ENCODE peak calls at places on chromosomes 3 and 15, in five cellular contexts. One of them, this sample, is unnamed.

GRCh38 chr3:8702560-8702959 is 31.0 kb upstream of the CAV3 start:
- DNase-seq in mucosa of descending colon: no peak
- DNase-seq in body of pancreas: no peak
- DNase-seq in hepatocyte: no peak
- DNase-seq in gastrocnemius medialis: no peak
- DNase-seq in this sample: no peak

GRCh38 chr3:87549208-87549607 is 272.8 kb upstream of the POU1F1 start:
- DNase-seq in gastrocnemius medialis: no peak
- DNase-seq in hepatocyte: no peak
- DNase-seq in mucosa of descending colon: no peak
- DNase-seq in body of pancreas: no peak
- DNase-seq in this sample: no peak

GRCh38 chr15:39558421-39558820 is 22.5 kb upstream of the THBS1 start:
- DNase-seq in mucosa of descending colon: no peak
- DNase-seq in hepatocyte: no peak
- DNase-seq in gastrocnemius medialis: peak; percentile 35
- DNase-seq in body of pancreas: no peak
- DNase-seq in this sample: no peak

GRCh38 chr15:85742186-85742751 is 52.5 kb downstream of the KLHL25 start:
- DNase-seq in hepatocyte: no peak
- DNase-seq in gastrocnemius medialis: no peak
- DNase-seq in mucosa of descending colon: no peak
- DNase-seq in body of pancreas: no peak
- DNase-seq in this sample: no peak

GRCh38 chr15:55744026-55744655 is 1.2 kb upstream of the PRTG start:
- DNase-seq in gastrocnemius medialis: no peak
- DNase-seq in hepatocyte: no peak
- DNase-seq in mucosa of descending colon: no peak
- DNase-seq in body of pancreas: no peak
- DNase-seq in this sample: no peak

GRCh38 chr3:15812183-15812582 is 14.4 kb upstream of the ANKRD28 start:
- DNase-seq in body of pancreas: no peak
- DNase-seq in gastrocnemius medialis: no peak
- DNase-seq in hepatocyte: peak; percentile 19
- DNase-seq in mucosa of descending colon: no peak
- DNase-seq in this sample: no peak

GRCh38 chr3:183438749-183439148 is 10.3 kb upstream of the MCF2L2 start:
- DNase-seq in body of pancreas: peak; percentile 45
- DNase-seq in hepatocyte: no peak
- DNase-seq in gastrocnemius medialis: no peak
- DNase-seq in mucosa of descending colon: peak; percentile 51
- DNase-seq in this sample: no peak

GRCh38 chr15:61195116-61196002 is 33.7 kb downstream of the RORA start:
- DNase-seq in mucosa of descending colon: no peak
- DNase-seq in hepatocyte: peak; percentile 60
- DNase-seq in body of pancreas: no peak
- DNase-seq in gastrocnemius medialis: no peak
- DNase-seq in this sample: no peak

GRCh38 chr3:19885468-19885867 is 48.5 kb downstream of the EFHB start:
- DNase-seq in mucosa of descending colon: no peak
- DNase-seq in gastrocnemius medialis: no peak
- DNase-seq in hepatocyte: peak; percentile 58
- DNase-seq in body of pancreas: no peak
- DNase-seq in this sample: no peak

GRCh38 chr3:69094467-69095205 is 9.9 kb downstream of the ARL6IP5 start:
- DNase-seq in gastrocnemius medialis: no peak
- DNase-seq in mucosa of descending colon: no peak
- DNase-seq in body of pancreas: no peak
- DNase-seq in hepatocyte: no peak
- DNase-seq in this sample: no peak

GRCh38 chr3:52004158-52004787 is 8.6 kb upstream of the RPL29 start:
- DNase-seq in mucosa of descending colon: no peak
- DNase-seq in hepatocyte: peak; percentile 84
- DNase-seq in body of pancreas: no peak
- DNase-seq in gastrocnemius medialis: peak; percentile 58
- DNase-seq in this sample: no peak

GRCh38 chr3:173429527-173429926 is 32.0 kb downstream of the NLGN1 start:
- DNase-seq in body of pancreas: no peak
- DNase-seq in hepatocyte: no peak
- DNase-seq in mucosa of descending colon: no peak
- DNase-seq in gastrocnemius medialis: no peak
- DNase-seq in this sample: no peak

GRCh38 chr3:107810195-107811071 is 280.4 kb downstream of the CD47 start:
- DNase-seq in mucosa of descending colon: no peak
- DNase-seq in body of pancreas: no peak
- DNase-seq in hepatocyte: peak; percentile 28
- DNase-seq in gastrocnemius medialis: no peak
- DNase-seq in this sample: no peak

GRCh38 chr3:41751597-41751996 is 210.3 kb downstream of the ULK4 start:
- DNase-seq in hepatocyte: no peak
- DNase-seq in mucosa of descending colon: no peak
- DNase-seq in gastrocnemius medialis: no peak
- DNase-seq in body of pancreas: no peak
- DNase-seq in this sample: no peak

GRCh38 chr3:87370007-87370406 is 93.6 kb upstream of the POU1F1 start:
- DNase-seq in mucosa of descending colon: no peak
- DNase-seq in body of pancreas: no peak
- DNase-seq in gastrocnemius medialis: no peak
- DNase-seq in hepatocyte: no peak
- DNase-seq in this sample: no peak

GRCh38 chr3:66480666-66481065 is 20.2 kb downstream of the LRIG1 start:
- DNase-seq in hepatocyte: no peak
- DNase-seq in mucosa of descending colon: no peak
- DNase-seq in body of pancreas: no peak
- DNase-seq in gastrocnemius medialis: no peak
- DNase-seq in this sample: no peak

GRCh38 chr3:144259267-144259666 is 287.6 kb downstream of the DIPK2A start:
- DNase-seq in mucosa of descending colon: no peak
- DNase-seq in hepatocyte: no peak
- DNase-seq in body of pancreas: no peak
- DNase-seq in gastrocnemius medialis: no peak
- DNase-seq in this sample: no peak

GRCh38 chr3:187743195-187744141 is 1.8 kb downstream of the BCL6 start:
- DNase-seq in gastrocnemius medialis: peak; percentile 60
- DNase-seq in mucosa of descending colon: peak; percentile 71
- DNase-seq in hepatocyte: peak; percentile 73
- DNase-seq in body of pancreas: peak; percentile 63
- DNase-seq in this sample: peak; percentile 86

GRCh38 chr3:14322001-14322400 is 80.4 kb upstream of the SLC6A6 start:
- DNase-seq in body of pancreas: no peak
- DNase-seq in hepatocyte: no peak
- DNase-seq in gastrocnemius medialis: no peak
- DNase-seq in mucosa of descending colon: no peak
- DNase-seq in this sample: no peak

GRCh38 chr3:170751083-170751893 is 118.7 kb downstream of the RPL22L1 start:
- DNase-seq in mucosa of descending colon: no peak
- DNase-seq in gastrocnemius medialis: peak; percentile 39
- DNase-seq in hepatocyte: peak; percentile 36
- DNase-seq in body of pancreas: peak; percentile 47
- DNase-seq in this sample: no peak

GRCh38 chr3:134059680-134060560 is 30.2 kb upstream of the SLCO2A1 start:
- DNase-seq in gastrocnemius medialis: no peak
- DNase-seq in mucosa of descending colon: no peak
- DNase-seq in hepatocyte: peak; percentile 36
- DNase-seq in body of pancreas: no peak
- DNase-seq in this sample: no peak

GRCh38 chr15:94168250-94168649 is 63.1 kb upstream of the MCTP2 start:
- DNase-seq in body of pancreas: no peak
- DNase-seq in mucosa of descending colon: no peak
- DNase-seq in hepatocyte: no peak
- DNase-seq in gastrocnemius medialis: no peak
- DNase-seq in this sample: no peak

GRCh38 chr3:88661433-88661824 is 446.0 kb upstream of the EPHA3 start:
- DNase-seq in gastrocnemius medialis: no peak
- DNase-seq in hepatocyte: no peak
- DNase-seq in body of pancreas: no peak
- DNase-seq in mucosa of descending colon: no peak
- DNase-seq in this sample: no peak

GRCh38 chr3:144947895-144948294 is 976.3 kb downstream of the DIPK2A start:
- DNase-seq in body of pancreas: no peak
- DNase-seq in hepatocyte: no peak
- DNase-seq in gastrocnemius medialis: no peak
- DNase-seq in mucosa of descending colon: no peak
- DNase-seq in this sample: no peak

GRCh38 chr15:31077181-31077580 is 24.3 kb downstream of the TRPM1 start:
- DNase-seq in gastrocnemius medialis: no peak
- DNase-seq in body of pancreas: no peak
- DNase-seq in mucosa of descending colon: no peak
- DNase-seq in hepatocyte: peak; percentile 51
- DNase-seq in this sample: no peak

GRCh38 chr3:102069211-102069662 is 219.9 kb downstream of the NFKBIZ start:
- DNase-seq in hepatocyte: peak; percentile 42
- DNase-seq in gastrocnemius medialis: no peak
- DNase-seq in mucosa of descending colon: no peak
- DNase-seq in body of pancreas: no peak
- DNase-seq in this sample: no peak

GRCh38 chr15:87368511-87368910 is 888.0 kb downstream of the NTRK3 start:
- DNase-seq in mucosa of descending colon: no peak
- DNase-seq in gastrocnemius medialis: no peak
- DNase-seq in hepatocyte: no peak
- DNase-seq in body of pancreas: no peak
- DNase-seq in this sample: no peak

GRCh38 chr15:58696740-58697139 is 52.8 kb downstream of the ADAM10 start:
- DNase-seq in hepatocyte: no peak
- DNase-seq in body of pancreas: no peak
- DNase-seq in gastrocnemius medialis: no peak
- DNase-seq in mucosa of descending colon: no peak
- DNase-seq in this sample: no peak

GRCh38 chr15:99578809-99579208 is 13.0 kb downstream of the MEF2A start:
- DNase-seq in gastrocnemius medialis: no peak
- DNase-seq in body of pancreas: no peak
- DNase-seq in hepatocyte: no peak
- DNase-seq in mucosa of descending colon: no peak
- DNase-seq in this sample: no peak

GRCh38 chr15:35696767-35697231 is 150.8 kb upstream of the DPH6 start:
- DNase-seq in mucosa of descending colon: no peak
- DNase-seq in body of pancreas: no peak
- DNase-seq in hepatocyte: peak; percentile 71
- DNase-seq in gastrocnemius medialis: no peak
- DNase-seq in this sample: no peak

GRCh38 chr15:62841269-62841628 is 201.3 kb upstream of the TPM1 start:
- DNase-seq in mucosa of descending colon: no peak
- DNase-seq in gastrocnemius medialis: no peak
- DNase-seq in hepatocyte: no peak
- DNase-seq in body of pancreas: no peak
- DNase-seq in this sample: no peak

GRCh38 chr15:58043192-58043903 is 22.2 kb downstream of the ALDH1A2 start:
- DNase-seq in body of pancreas: peak; percentile 55
- DNase-seq in mucosa of descending colon: peak; percentile 37
- DNase-seq in gastrocnemius medialis: no peak
- DNase-seq in hepatocyte: peak; percentile 51
- DNase-seq in this sample: peak; percentile 53

GRCh38 chr15:92394327-92395175 is 870 bp downstream of the ST8SIA2 start:
- DNase-seq in body of pancreas: no peak
- DNase-seq in hepatocyte: peak; percentile 36
- DNase-seq in gastrocnemius medialis: no peak
- DNase-seq in mucosa of descending colon: no peak
- DNase-seq in this sample: no peak

GRCh38 chr15:67641453-67641852 is 99.0 kb downstream of the MAP2K5 start:
- DNase-seq in hepatocyte: no peak
- DNase-seq in body of pancreas: no peak
- DNase-seq in gastrocnemius medialis: no peak
- DNase-seq in mucosa of descending colon: no peak
- DNase-seq in this sample: no peak

GRCh38 chr15:48925714-48926223 is 38.0 kb downstream of the SHC4 start:
- DNase-seq in gastrocnemius medialis: no peak
- DNase-seq in hepatocyte: peak; percentile 18
- DNase-seq in body of pancreas: no peak
- DNase-seq in mucosa of descending colon: no peak
- DNase-seq in this sample: no peak

GRCh38 chr3:153330891-153331290 is 168.9 kb downstream of the RAP2B start:
- DNase-seq in hepatocyte: no peak
- DNase-seq in mucosa of descending colon: no peak
- DNase-seq in body of pancreas: no peak
- DNase-seq in gastrocnemius medialis: no peak
- DNase-seq in this sample: no peak

GRCh38 chr15:77418341-77419049 is 1.4 kb downstream of the PEAK1 start:
- DNase-seq in gastrocnemius medialis: no peak
- DNase-seq in body of pancreas: no peak
- DNase-seq in mucosa of descending colon: no peak
- DNase-seq in hepatocyte: no peak
- DNase-seq in this sample: no peak

GRCh38 chr3:187044206-187044605 is 95.1 kb downstream of the RPL39L start:
- DNase-seq in gastrocnemius medialis: no peak
- DNase-seq in body of pancreas: no peak
- DNase-seq in hepatocyte: no peak
- DNase-seq in mucosa of descending colon: peak; percentile 40
- DNase-seq in this sample: no peak

GRCh38 chr3:53577486-53577885 is 83.1 kb downstream of the CACNA1D start:
- DNase-seq in gastrocnemius medialis: no peak
- DNase-seq in body of pancreas: no peak
- DNase-seq in hepatocyte: peak; percentile 39
- DNase-seq in mucosa of descending colon: no peak
- DNase-seq in this sample: no peak

GRCh38 chr3:111861396-111861795 is 2.3 kb downstream of the PHLDB2 start:
- DNase-seq in body of pancreas: no peak
- DNase-seq in hepatocyte: no peak
- DNase-seq in gastrocnemius medialis: no peak
- DNase-seq in mucosa of descending colon: no peak
- DNase-seq in this sample: no peak
- H3K4me1 ChIP-seq in body of pancreas: peaks cover 47% of the 10 kb centered on the region
- H3K4me1 ChIP-seq in hepatocyte: peaks cover 23% of the 10 kb centered on the region
- H3K4me1 ChIP-seq in gastrocnemius medialis: peaks cover 28% of the 10 kb centered on the region
- H3K4me1 ChIP-seq in mucosa of descending colon: peaks cover 13% of the 10 kb centered on the region
- H3K4me1 ChIP-seq in this sample: peaks cover 41% of the 10 kb centered on the region

GRCh38 chr3:46865546-46865945 is 2.3 kb upstream of the MYL3 start:
- DNase-seq in hepatocyte: no peak
- DNase-seq in gastrocnemius medialis: no peak
- DNase-seq in body of pancreas: no peak
- DNase-seq in mucosa of descending colon: no peak
- DNase-seq in this sample: no peak
- H3K4me1 ChIP-seq in hepatocyte: peaks cover 31% of the 10 kb centered on the region
- H3K4me1 ChIP-seq in gastrocnemius medialis: peaks cover 48% of the 10 kb centered on the region
- H3K4me1 ChIP-seq in body of pancreas: peaks cover 22% of the 10 kb centered on the region
- H3K4me1 ChIP-seq in mucosa of descending colon: no peaks in the 10 kb centered on the region
- H3K4me1 ChIP-seq in this sample: peaks cover 39% of the 10 kb centered on the region

GRCh38 chr3:73069187-73069586 is 7.7 kb downstream of the EBLN2 start:
- DNase-seq in body of pancreas: no peak
- DNase-seq in hepatocyte: no peak
- DNase-seq in mucosa of descending colon: no peak
- DNase-seq in gastrocnemius medialis: no peak
- DNase-seq in this sample: no peak
- H3K4me1 ChIP-seq in body of pancreas: no peaks in the 10 kb centered on the region
- H3K4me1 ChIP-seq in hepatocyte: no peaks in the 10 kb centered on the region
- H3K4me1 ChIP-seq in mucosa of descending colon: peaks cover 7% of the 10 kb centered on the region
- H3K4me1 ChIP-seq in gastrocnemius medialis: peaks cover 16% of the 10 kb centered on the region
- H3K4me1 ChIP-seq in this sample: no peaks in the 10 kb centered on the region

GRCh38 chr15:90044916-90045371 is 43.8 kb downstream of the ZNF710 start:
- DNase-seq in mucosa of descending colon: no peak
- DNase-seq in hepatocyte: no peak
- DNase-seq in body of pancreas: no peak
- DNase-seq in gastrocnemius medialis: no peak
- DNase-seq in this sample: no peak
- H3K4me1 ChIP-seq in mucosa of descending colon: peaks cover 25% of the 10 kb centered on the region
- H3K4me1 ChIP-seq in hepatocyte: peaks cover 8% of the 10 kb centered on the region
- H3K4me1 ChIP-seq in body of pancreas: peaks cover 58% of the 10 kb centered on the region
- H3K4me1 ChIP-seq in gastrocnemius medialis: peaks cover 34% of the 10 kb centered on the region
- H3K4me1 ChIP-seq in this sample: peaks cover 43% of the 10 kb centered on the region

This sample was measured in lower lobe of right lung.